ENCODE peak calls at places on chromosomes 11 and 22, in seven cellular contexts. One of them, this sample, is unnamed.

GRCh38 chr11:134126197-134126822 is 57.4 kb downstream of the JAM3 start:
- DNase-seq in lower leg skin: no peak
- DNase-seq in choroid plexus epithelial cell: peak; percentile 71
- DNase-seq in foreskin fibroblast: peak; percentile 95
- DNase-seq in GM20000: no peak
- DNase-seq in progenitor cell of endocrine pancreas: no peak
- DNase-seq in fibroblast of lung: peak; percentile 92
- DNase-seq in this sample: no peak

GRCh38 chr22:26054846-26055245 is 114.4 kb upstream of the SEZ6L start:
- DNase-seq in lower leg skin: no peak
- DNase-seq in choroid plexus epithelial cell: no peak
- DNase-seq in foreskin fibroblast: no peak
- DNase-seq in GM20000: no peak
- DNase-seq in progenitor cell of endocrine pancreas: no peak
- DNase-seq in fibroblast of lung: no peak
- DNase-seq in this sample: no peak

GRCh38 chr11:36469881-36470802 is 39.9 kb downstream of the TRAF6 start:
- DNase-seq in lower leg skin: no peak
- DNase-seq in choroid plexus epithelial cell: peak; percentile 81
- DNase-seq in foreskin fibroblast: peak; percentile 44
- DNase-seq in GM20000: no peak
- DNase-seq in progenitor cell of endocrine pancreas: no peak
- DNase-seq in fibroblast of lung: peak; percentile 92
- DNase-seq in this sample: no peak

GRCh38 chr11:1639102-1639620 is 9.6 kb downstream of the KRTAP5-5 start:
- DNase-seq in lower leg skin: no peak
- DNase-seq in choroid plexus epithelial cell: no peak
- DNase-seq in foreskin fibroblast: no peak
- DNase-seq in GM20000: no peak
- DNase-seq in progenitor cell of endocrine pancreas: no peak
- DNase-seq in fibroblast of lung: no peak
- DNase-seq in this sample: no peak

GRCh38 chr11:64299847-64300648 is at the start of gene CATSPERZ:
- DNase-seq in lower leg skin: no peak
- DNase-seq in choroid plexus epithelial cell: no peak
- DNase-seq in foreskin fibroblast: no peak
- DNase-seq in GM20000: no peak
- DNase-seq in progenitor cell of endocrine pancreas: no peak
- DNase-seq in fibroblast of lung: no peak
- DNase-seq in this sample: no peak

GRCh38 chr11:127451852-127452251 is 451.3 kb upstream of the KIRREL3 start:
- DNase-seq in lower leg skin: no peak
- DNase-seq in choroid plexus epithelial cell: no peak
- DNase-seq in foreskin fibroblast: no peak
- DNase-seq in GM20000: no peak
- DNase-seq in progenitor cell of endocrine pancreas: no peak
- DNase-seq in fibroblast of lung: no peak
- DNase-seq in this sample: no peak

GRCh38 chr11:107736546-107736945 is 24.7 kb upstream of the SLN start:
- DNase-seq in lower leg skin: no peak
- DNase-seq in choroid plexus epithelial cell: no peak
- DNase-seq in foreskin fibroblast: no peak
- DNase-seq in GM20000: no peak
- DNase-seq in progenitor cell of endocrine pancreas: no peak
- DNase-seq in fibroblast of lung: no peak
- DNase-seq in this sample: no peak

GRCh38 chr22:50308597-50308935 is 1.1 kb upstream of the PLXNB2 start:
- DNase-seq in lower leg skin: peak; percentile 96
- DNase-seq in choroid plexus epithelial cell: no peak
- DNase-seq in foreskin fibroblast: peak; percentile 86
- DNase-seq in GM20000: no peak
- DNase-seq in progenitor cell of endocrine pancreas: no peak
- DNase-seq in fibroblast of lung: peak; percentile 68
- DNase-seq in this sample: no peak

GRCh38 chr11:65321828-65322495 is 7.3 kb downstream of the CDC42EP2 start:
- DNase-seq in lower leg skin: no peak
- DNase-seq in choroid plexus epithelial cell: no peak
- DNase-seq in foreskin fibroblast: peak; percentile 67
- DNase-seq in GM20000: no peak
- DNase-seq in progenitor cell of endocrine pancreas: no peak
- DNase-seq in fibroblast of lung: no peak
- DNase-seq in this sample: no peak

GRCh38 chr11:75654314-75654713 is 14.5 kb downstream of the MAP6 start:
- DNase-seq in lower leg skin: no peak
- DNase-seq in choroid plexus epithelial cell: peak; percentile 19
- DNase-seq in foreskin fibroblast: no peak
- DNase-seq in GM20000: peak; percentile 61
- DNase-seq in progenitor cell of endocrine pancreas: no peak
- DNase-seq in fibroblast of lung: peak; percentile 90
- DNase-seq in this sample: no peak

DNA sequence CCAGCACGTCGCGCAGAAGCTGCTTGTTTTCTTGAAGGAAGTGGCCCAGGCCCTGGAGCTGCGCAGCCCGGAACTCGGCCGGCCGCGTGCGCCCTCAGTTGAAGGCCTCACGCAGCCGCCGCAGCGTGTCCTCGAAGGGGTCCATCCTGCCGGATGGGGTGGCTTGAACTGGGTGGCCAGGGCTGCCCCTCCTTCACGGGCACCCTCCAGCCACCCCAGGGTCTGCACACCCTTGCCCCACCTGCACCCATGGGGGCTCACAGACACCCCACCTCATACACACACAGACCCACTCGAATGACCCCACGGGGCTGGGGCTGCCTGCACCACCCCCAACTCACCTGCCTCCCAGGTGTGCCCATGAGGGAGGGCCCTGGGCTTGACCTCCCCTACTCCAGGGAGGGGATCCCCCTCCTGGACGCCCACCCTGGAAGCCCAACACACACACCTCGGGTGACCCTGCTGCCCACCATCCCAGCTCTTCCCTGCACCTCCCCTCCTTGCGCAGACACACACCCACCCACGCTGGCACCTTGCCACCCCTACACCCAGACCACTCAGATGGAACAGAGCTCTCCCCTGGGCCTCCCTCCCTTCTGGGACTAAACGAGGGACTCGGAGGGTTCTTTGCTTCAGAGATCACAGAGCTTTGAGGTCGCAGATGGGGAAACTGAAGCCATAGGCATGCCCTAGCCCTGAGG is 6.8 kb downstream of the ALDH3B2 start:
- DNase-seq in lower leg skin: peak; percentile 81
- DNase-seq in choroid plexus epithelial cell: no peak
- DNase-seq in foreskin fibroblast: no peak
- DNase-seq in GM20000: no peak
- DNase-seq in progenitor cell of endocrine pancreas: no peak
- DNase-seq in fibroblast of lung: no peak
- DNase-seq in this sample: no peak
- TF ChIP-seq CTCF in lower leg skin: no peak
- TF ChIP-seq CTCF in choroid plexus epithelial cell: no peak
- TF ChIP-seq CTCF in foreskin fibroblast: no peak
- TF ChIP-seq CTCF in GM20000: no peak
- TF ChIP-seq CTCF in progenitor cell of endocrine pancreas: no peak
- TF ChIP-seq CTCF in fibroblast of lung: no peak
- TF ChIP-seq CTCF in this sample: no peak

GRCh38 chr11:122113836-122114235 is 2.2 kb downstream of the BLID start:
- DNase-seq in lower leg skin: no peak
- DNase-seq in choroid plexus epithelial cell: peak; percentile 80
- DNase-seq in foreskin fibroblast: peak; percentile 33
- DNase-seq in GM20000: no peak
- DNase-seq in progenitor cell of endocrine pancreas: no peak
- DNase-seq in fibroblast of lung: no peak
- DNase-seq in this sample: no peak

GRCh38 chr11:122116591-122116990 is 576 bp upstream of the BLID start:
- DNase-seq in lower leg skin: no peak
- DNase-seq in choroid plexus epithelial cell: no peak
- DNase-seq in foreskin fibroblast: peak; percentile 71
- DNase-seq in GM20000: no peak
- DNase-seq in progenitor cell of endocrine pancreas: no peak
- DNase-seq in fibroblast of lung: no peak
- DNase-seq in this sample: no peak

GRCh38 chr11:122120096-122120495 is 4.1 kb upstream of the BLID start:
- DNase-seq in lower leg skin: no peak
- DNase-seq in choroid plexus epithelial cell: no peak
- DNase-seq in foreskin fibroblast: peak; percentile 36
- DNase-seq in GM20000: no peak
- DNase-seq in progenitor cell of endocrine pancreas: no peak
- DNase-seq in fibroblast of lung: no peak
- DNase-seq in this sample: no peak

GRCh38 chr11:122114976-122115375 is 1.0 kb downstream of the BLID start:
- DNase-seq in lower leg skin: no peak
- DNase-seq in choroid plexus epithelial cell: no peak
- DNase-seq in foreskin fibroblast: no peak
- DNase-seq in GM20000: no peak
- DNase-seq in progenitor cell of endocrine pancreas: no peak
- DNase-seq in fibroblast of lung: no peak
- DNase-seq in this sample: no peak

DNA sequence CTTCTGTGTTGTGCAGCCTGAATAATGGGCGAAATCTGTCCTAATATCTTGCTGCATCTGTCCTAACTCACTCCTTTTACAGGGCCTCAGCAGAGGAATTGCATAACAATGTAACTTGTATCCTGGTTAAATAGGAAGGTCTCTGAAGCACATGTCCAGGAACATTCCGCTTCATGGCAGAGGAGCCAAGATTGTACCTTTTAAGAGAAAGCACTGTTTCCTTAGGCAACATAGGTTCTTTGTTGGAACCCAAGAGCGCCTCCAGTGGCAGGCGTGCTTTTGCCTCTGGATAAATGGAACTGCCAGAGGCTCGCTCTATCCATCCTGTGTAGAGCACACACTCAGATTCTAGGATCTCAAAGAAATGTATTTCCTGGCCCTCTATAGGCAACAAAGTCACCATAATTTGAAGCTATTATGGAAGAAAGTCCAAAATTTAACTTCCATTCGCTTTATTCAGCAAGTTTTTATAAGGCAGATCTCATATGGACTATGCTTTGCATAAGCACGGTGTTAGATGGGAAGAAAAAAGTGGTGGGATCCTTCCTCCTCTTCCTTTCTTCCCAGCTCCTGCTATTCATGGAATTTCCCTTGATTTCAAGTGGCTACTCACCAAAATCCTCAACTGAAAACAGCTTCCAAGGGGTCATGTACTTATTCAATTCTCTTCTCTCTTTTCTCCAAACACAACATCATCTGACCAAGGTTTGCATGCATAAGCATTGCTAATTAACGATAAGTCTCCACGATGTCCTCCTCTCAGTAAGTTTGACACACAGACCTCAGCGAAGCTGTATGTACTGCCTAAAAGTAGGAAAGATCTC is at the start of gene BLID:
- DNase-seq in lower leg skin: peak; percentile 68
- DNase-seq in choroid plexus epithelial cell: peak; percentile 77
- DNase-seq in foreskin fibroblast: peak; percentile 66
- DNase-seq in GM20000: no peak
- DNase-seq in progenitor cell of endocrine pancreas: peak; percentile 20
- DNase-seq in fibroblast of lung: peak; percentile 55
- DNase-seq in this sample: no peak
- TF ChIP-seq CTCF in lower leg skin: no peak
- TF ChIP-seq CTCF in choroid plexus epithelial cell: peak; percentile 81
- TF ChIP-seq CTCF in foreskin fibroblast: peak; percentile 59
- TF ChIP-seq CTCF in GM20000: peak; percentile 28
- TF ChIP-seq CTCF in progenitor cell of endocrine pancreas: peak; percentile 74
- TF ChIP-seq CTCF in fibroblast of lung: peak; percentile 35
- TF ChIP-seq CTCF in this sample: peak; percentile 58

GRCh38 chr11:124583827-124584226 is 14.0 kb downstream of the OR8A1 start:
- DNase-seq in lower leg skin: no peak
- DNase-seq in choroid plexus epithelial cell: no peak
- DNase-seq in foreskin fibroblast: no peak
- DNase-seq in GM20000: no peak
- DNase-seq in progenitor cell of endocrine pancreas: no peak
- DNase-seq in fibroblast of lung: no peak
- DNase-seq in this sample: no peak

GRCh38 chr11:124582565-124582964 is 12.8 kb downstream of the OR8A1 start:
- DNase-seq in lower leg skin: no peak
- DNase-seq in choroid plexus epithelial cell: no peak
- DNase-seq in foreskin fibroblast: no peak
- DNase-seq in GM20000: no peak
- DNase-seq in progenitor cell of endocrine pancreas: no peak
- DNase-seq in fibroblast of lung: no peak
- DNase-seq in this sample: no peak

GRCh38 chr11:124584681-124585372 is 15.0 kb downstream of the OR8A1 start:
- DNase-seq in lower leg skin: no peak
- DNase-seq in choroid plexus epithelial cell: no peak
- DNase-seq in foreskin fibroblast: no peak
- DNase-seq in GM20000: no peak
- DNase-seq in progenitor cell of endocrine pancreas: no peak
- DNase-seq in fibroblast of lung: no peak
- DNase-seq in this sample: no peak

GRCh38 chr11:124581817-124582216 is 12.0 kb downstream of the OR8A1 start:
- DNase-seq in lower leg skin: no peak
- DNase-seq in choroid plexus epithelial cell: no peak
- DNase-seq in foreskin fibroblast: no peak
- DNase-seq in GM20000: no peak
- DNase-seq in progenitor cell of endocrine pancreas: no peak
- DNase-seq in fibroblast of lung: no peak
- DNase-seq in this sample: no peak

DNA sequence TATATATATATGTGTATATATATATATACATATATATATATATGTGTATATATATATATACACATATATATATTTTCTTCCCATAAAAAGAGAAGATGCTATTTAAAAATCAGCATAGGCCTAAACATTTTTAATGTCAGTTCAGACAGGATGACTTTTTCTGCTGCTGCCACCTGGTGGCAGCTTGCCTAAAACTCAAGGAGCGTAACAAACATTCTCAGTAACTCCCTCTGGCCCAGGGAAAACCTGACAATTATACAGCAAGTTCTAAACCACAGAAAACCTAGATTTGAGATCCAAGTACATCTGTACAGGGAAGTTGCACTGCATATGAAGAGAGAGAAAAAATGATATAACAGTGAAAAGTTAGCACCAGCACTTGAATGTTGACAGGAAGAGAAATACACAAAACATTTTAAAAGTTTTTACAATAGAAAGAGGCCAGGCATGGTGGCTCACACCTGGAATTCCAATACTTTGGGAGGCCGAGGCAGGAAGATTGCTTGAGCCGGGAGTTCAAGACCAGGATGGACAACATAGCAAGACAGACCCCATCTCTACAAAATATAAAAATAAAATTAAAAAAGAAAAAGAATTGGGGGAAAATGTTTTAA is 16.6 kb downstream of the OR8A1 start:
- DNase-seq in lower leg skin: no peak
- DNase-seq in choroid plexus epithelial cell: peak; percentile 86
- DNase-seq in foreskin fibroblast: peak; percentile 81
- DNase-seq in GM20000: peak; percentile 22
- DNase-seq in progenitor cell of endocrine pancreas: peak; percentile 24
- DNase-seq in fibroblast of lung: peak; percentile 32
- DNase-seq in this sample: no peak
- TF ChIP-seq CTCF in lower leg skin: no peak
- TF ChIP-seq CTCF in choroid plexus epithelial cell: peak; percentile 84
- TF ChIP-seq CTCF in foreskin fibroblast: peak; percentile 77
- TF ChIP-seq CTCF in GM20000: peak; percentile 46
- TF ChIP-seq CTCF in progenitor cell of endocrine pancreas: peak; percentile 74
- TF ChIP-seq CTCF in fibroblast of lung: peak; percentile 66
- TF ChIP-seq CTCF in this sample: peak; percentile 80

DNA sequence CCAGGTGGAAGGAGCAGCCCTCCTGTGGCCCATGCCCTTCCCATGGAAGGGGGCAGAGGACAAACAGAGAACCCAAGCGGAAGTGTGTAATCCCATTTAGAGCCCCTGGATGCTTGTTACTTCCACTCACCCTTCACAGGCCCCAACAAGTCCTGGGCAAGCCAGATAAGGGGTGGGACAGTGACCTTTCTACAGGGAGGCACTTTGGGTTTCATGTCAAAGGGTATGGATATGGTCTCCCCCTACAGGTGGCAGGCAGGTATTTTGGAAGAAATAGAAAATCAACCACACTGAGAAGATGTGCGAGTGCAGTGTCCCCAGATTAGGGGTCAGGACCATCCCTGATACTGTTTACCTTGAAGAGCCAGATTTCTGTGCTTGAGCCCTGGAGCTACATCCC is 11.4 kb downstream of the MPEG1 start:
- DNase-seq in lower leg skin: no peak
- DNase-seq in choroid plexus epithelial cell: no peak
- DNase-seq in foreskin fibroblast: no peak
- DNase-seq in GM20000: no peak
- DNase-seq in progenitor cell of endocrine pancreas: no peak
- DNase-seq in fibroblast of lung: no peak
- DNase-seq in this sample: no peak
- TF ChIP-seq CTCF in lower leg skin: no peak
- TF ChIP-seq CTCF in choroid plexus epithelial cell: peak; percentile 22
- TF ChIP-seq CTCF in foreskin fibroblast: no peak
- TF ChIP-seq CTCF in GM20000: no peak
- TF ChIP-seq CTCF in progenitor cell of endocrine pancreas: peak; percentile 40
- TF ChIP-seq CTCF in fibroblast of lung: no peak
- TF ChIP-seq CTCF in this sample: no peak

This sample was measured in D721Med.